ENCODE peak calls at places on chromosome 5, in six cellular contexts. One of them, this sample, is unnamed.

GRCh38 chr5:95817430-95817829 is 5.1 kb downstream of the GLRX start:
- DNase-seq in heart left ventricle: no peak
- DNase-seq in K562: no peak
- DNase-seq in foreskin keratinocyte: no peak
- DNase-seq in BJ: peak; percentile 74
- DNase-seq in thoracic aorta: no peak
- DNase-seq in this sample: no peak

GRCh38 chr5:68252678-68253520 is 37.3 kb downstream of the PIK3R1 start:
- DNase-seq in foreskin keratinocyte: no peak
- DNase-seq in K562: peak; percentile 52
- DNase-seq in heart left ventricle: peak; percentile 60
- DNase-seq in BJ: no peak
- DNase-seq in thoracic aorta: no peak
- DNase-seq in this sample: peak; percentile 62

GRCh38 chr5:149337746-149338145 is 7.6 kb upstream of the GRPEL2 start:
- DNase-seq in heart left ventricle: no peak
- DNase-seq in foreskin keratinocyte: no peak
- DNase-seq in K562: no peak
- DNase-seq in BJ: no peak
- DNase-seq in thoracic aorta: no peak
- DNase-seq in this sample: no peak

GRCh38 chr5:6843821-6844220 is 130.6 kb downstream of the TENT4A start:
- DNase-seq in foreskin keratinocyte: no peak
- DNase-seq in heart left ventricle: no peak
- DNase-seq in thoracic aorta: no peak
- DNase-seq in BJ: no peak
- DNase-seq in K562: no peak
- DNase-seq in this sample: no peak

GRCh38 chr5:29897916-29898315 is 1295.6 kb upstream of the CDH6 start:
- DNase-seq in foreskin keratinocyte: no peak
- DNase-seq in heart left ventricle: no peak
- DNase-seq in BJ: no peak
- DNase-seq in thoracic aorta: no peak
- DNase-seq in K562: no peak
- DNase-seq in this sample: no peak

GRCh38 chr5:144275329-144275728 is 104.7 kb downstream of the KCTD16 start:
- DNase-seq in K562: no peak
- DNase-seq in heart left ventricle: no peak
- DNase-seq in thoracic aorta: no peak
- DNase-seq in BJ: no peak
- DNase-seq in foreskin keratinocyte: no peak
- DNase-seq in this sample: no peak

GRCh38 chr5:1521054-1521453 is 2.7 kb downstream of the LPCAT1 start:
- DNase-seq in K562: no peak
- DNase-seq in heart left ventricle: peak; percentile 7
- DNase-seq in foreskin keratinocyte: no peak
- DNase-seq in thoracic aorta: no peak
- DNase-seq in BJ: no peak
- DNase-seq in this sample: no peak

GRCh38 chr5:122141751-122142150 is 12.4 kb downstream of the ZNF474 start:
- DNase-seq in heart left ventricle: no peak
- DNase-seq in K562: no peak
- DNase-seq in foreskin keratinocyte: no peak
- DNase-seq in thoracic aorta: no peak
- DNase-seq in BJ: no peak
- DNase-seq in this sample: no peak

GRCh38 chr5:111737716-111738115 is 19.3 kb downstream of the NREP start:
- DNase-seq in BJ: peak; percentile 38
- DNase-seq in K562: no peak
- DNase-seq in foreskin keratinocyte: no peak
- DNase-seq in heart left ventricle: no peak
- DNase-seq in thoracic aorta: no peak
- DNase-seq in this sample: no peak

GRCh38 chr5:93893050-93893449 is 151.7 kb upstream of the POU5F2 start:
- DNase-seq in BJ: no peak
- DNase-seq in K562: no peak
- DNase-seq in thoracic aorta: no peak
- DNase-seq in foreskin keratinocyte: no peak
- DNase-seq in heart left ventricle: no peak
- DNase-seq in this sample: no peak

GRCh38 chr5:68848086-68848485 is 245.7 kb upstream of the SLC30A5 start:
- DNase-seq in K562: no peak
- DNase-seq in thoracic aorta: no peak
- DNase-seq in foreskin keratinocyte: peak; percentile 11
- DNase-seq in heart left ventricle: no peak
- DNase-seq in BJ: peak; percentile 27
- DNase-seq in this sample: no peak

GRCh38 chr5:107671742-107672211 is 1.0 kb upstream of the EFNA5 start:
- DNase-seq in K562: no peak
- DNase-seq in thoracic aorta: no peak
- DNase-seq in BJ: no peak
- DNase-seq in foreskin keratinocyte: peak; percentile 83
- DNase-seq in heart left ventricle: no peak
- DNase-seq in this sample: no peak

GRCh38 chr5:146906803-146907202 is 28.2 kb upstream of the PPP2R2B start:
- DNase-seq in BJ: no peak
- DNase-seq in thoracic aorta: no peak
- DNase-seq in K562: peak; percentile 2
- DNase-seq in heart left ventricle: no peak
- DNase-seq in foreskin keratinocyte: no peak
- DNase-seq in this sample: no peak

GRCh38 chr5:54756301-54756700 is 229.1 kb downstream of the ESM1 start:
- DNase-seq in heart left ventricle: no peak
- DNase-seq in BJ: no peak
- DNase-seq in K562: no peak
- DNase-seq in foreskin keratinocyte: no peak
- DNase-seq in thoracic aorta: no peak
- DNase-seq in this sample: no peak

GRCh38 chr5:153515269-153515668 is 24.8 kb downstream of the GRIA1 start:
- DNase-seq in K562: no peak
- DNase-seq in heart left ventricle: no peak
- DNase-seq in thoracic aorta: no peak
- DNase-seq in BJ: no peak
- DNase-seq in foreskin keratinocyte: no peak
- DNase-seq in this sample: peak; percentile 40

GRCh38 chr5:153511632-153512031 is 21.2 kb downstream of the GRIA1 start:
- DNase-seq in K562: no peak
- DNase-seq in BJ: no peak
- DNase-seq in foreskin keratinocyte: no peak
- DNase-seq in heart left ventricle: no peak
- DNase-seq in thoracic aorta: no peak
- DNase-seq in this sample: no peak

GRCh38 chr5:153516503-153516902 is 26.0 kb downstream of the GRIA1 start:
- DNase-seq in thoracic aorta: no peak
- DNase-seq in foreskin keratinocyte: no peak
- DNase-seq in BJ: no peak
- DNase-seq in K562: no peak
- DNase-seq in heart left ventricle: no peak
- DNase-seq in this sample: no peak

GRCh38 chr5:153517105-153517700 is 26.7 kb downstream of the GRIA1 start:
- DNase-seq in K562: no peak
- DNase-seq in thoracic aorta: no peak
- DNase-seq in foreskin keratinocyte: no peak
- DNase-seq in heart left ventricle: no peak
- DNase-seq in BJ: no peak
- DNase-seq in this sample: no peak

GRCh38 chr5:153513171-153513570 is 22.7 kb downstream of the GRIA1 start:
- DNase-seq in BJ: peak; percentile 46
- DNase-seq in thoracic aorta: no peak
- DNase-seq in K562: no peak
- DNase-seq in heart left ventricle: no peak
- DNase-seq in foreskin keratinocyte: no peak
- DNase-seq in this sample: peak; percentile 29
- TF ChIP-seq CTCF in BJ: no peak
- TF ChIP-seq CTCF in thoracic aorta: no peak
- TF ChIP-seq CTCF in K562: no peak
- TF ChIP-seq CTCF in heart left ventricle: no peak
- TF ChIP-seq CTCF in foreskin keratinocyte: no peak
- TF ChIP-seq CTCF in this sample: no peak

GRCh38 chr5:141637693-141638419 is 1.1 kb downstream of the RELL2 start:
- DNase-seq in thoracic aorta: no peak
- DNase-seq in BJ: no peak
- DNase-seq in heart left ventricle: peak; percentile 66
- DNase-seq in K562: peak; percentile 85
- DNase-seq in foreskin keratinocyte: no peak
- DNase-seq in this sample: no peak
- TF ChIP-seq CTCF in thoracic aorta: peak; percentile 15
- TF ChIP-seq CTCF in BJ: peak; percentile 37
- TF ChIP-seq CTCF in heart left ventricle: no peak
- TF ChIP-seq CTCF in K562: peak; percentile 66
- TF ChIP-seq CTCF in foreskin keratinocyte: peak; percentile 48
- TF ChIP-seq CTCF in this sample: peak; percentile 28

GRCh38 chr5:39137391-39138181 is 63.4 kb upstream of the RICTOR start:
- DNase-seq in thoracic aorta: no peak
- DNase-seq in foreskin keratinocyte: no peak
- DNase-seq in heart left ventricle: no peak
- DNase-seq in BJ: no peak
- DNase-seq in K562: peak; percentile 66
- DNase-seq in this sample: no peak
- TF ChIP-seq CTCF in thoracic aorta: no peak
- TF ChIP-seq CTCF in foreskin keratinocyte: peak; percentile 55
- TF ChIP-seq CTCF in heart left ventricle: no peak
- TF ChIP-seq CTCF in BJ: no peak
- TF ChIP-seq CTCF in K562: peak; percentile 55
- TF ChIP-seq CTCF in this sample: no peak

GRCh38 chr5:14405267-14405666 is 176.3 kb upstream of the OTULINL start:
- DNase-seq in K562: peak; percentile 23
- DNase-seq in foreskin keratinocyte: no peak
- DNase-seq in thoracic aorta: no peak
- DNase-seq in heart left ventricle: no peak
- DNase-seq in BJ: no peak
- DNase-seq in this sample: no peak
- TF ChIP-seq CTCF in K562: peak; percentile 55
- TF ChIP-seq CTCF in foreskin keratinocyte: peak; percentile 28
- TF ChIP-seq CTCF in thoracic aorta: no peak
- TF ChIP-seq CTCF in heart left ventricle: no peak
- TF ChIP-seq CTCF in BJ: peak; percentile 23
- TF ChIP-seq CTCF in this sample: no peak

DNA sequence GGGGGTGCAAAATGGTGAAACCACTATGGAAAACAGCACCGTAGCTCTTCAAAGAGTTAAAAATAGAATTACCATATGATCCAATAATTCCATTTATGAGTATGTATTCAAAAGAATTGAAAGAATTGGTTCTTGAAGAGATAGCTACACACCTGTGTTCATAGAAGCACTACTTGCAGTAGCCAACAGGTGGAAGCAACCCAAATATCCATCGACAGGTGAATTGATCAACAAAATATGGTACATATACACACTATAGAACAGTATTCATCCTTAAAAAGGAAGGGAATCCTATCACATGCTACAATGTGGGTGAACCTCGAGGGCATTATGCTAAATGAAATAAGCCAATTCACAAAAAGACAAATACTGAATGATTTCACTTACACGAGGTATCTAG is 85.7 kb upstream of the VCAN start:
- DNase-seq in K562: no peak
- DNase-seq in BJ: no peak
- DNase-seq in thoracic aorta: no peak
- DNase-seq in heart left ventricle: no peak
- DNase-seq in foreskin keratinocyte: no peak
- DNase-seq in this sample: no peak
- TF ChIP-seq CTCF in K562: no peak
- TF ChIP-seq CTCF in BJ: no peak
- TF ChIP-seq CTCF in thoracic aorta: no peak
- TF ChIP-seq CTCF in heart left ventricle: no peak
- TF ChIP-seq CTCF in foreskin keratinocyte: peak; percentile 8
- TF ChIP-seq CTCF in this sample: no peak

GRCh38 chr5:135094339-135095051 is 60.5 kb upstream of the PITX1 start:
- DNase-seq in heart left ventricle: no peak
- DNase-seq in foreskin keratinocyte: no peak
- DNase-seq in K562: no peak
- DNase-seq in thoracic aorta: no peak
- DNase-seq in BJ: no peak
- DNase-seq in this sample: no peak
- TF ChIP-seq CTCF in heart left ventricle: no peak
- TF ChIP-seq CTCF in foreskin keratinocyte: no peak
- TF ChIP-seq CTCF in K562: no peak
- TF ChIP-seq CTCF in thoracic aorta: no peak
- TF ChIP-seq CTCF in BJ: no peak
- TF ChIP-seq CTCF in this sample: no peak